ENCODE peak calls at places on chromosomes 2 and 18, in ten cellular contexts. Q is GM23248, L is tibial artery, T is stomach, Y is body of pancreas, C is PC-3, E is A549, N is hepatocyte, X is spleen, H is ovary. W is an unnamed sample. For H3K4me1, the result is how much of the 10 kb centered on the place peaks cover.

GRCh38 chr2:30336978-30337841 is 105.9 kb downstream of the LBH start:
- DNase-seq in C (no peak), H (no peak), Y (no peak), N (no peak), T (no peak), L (no peak), Q (no peak), E (no peak), X (peak), W (no peak)

GRCh38 chr18:48942554-48943261 is 8.1 kb downstream of the SMAD7 start:
- DNase-seq in L (no peak), Q (peak), E (peak), T (peak), C (peak), Y (peak), N (peak), X (no peak), H (no peak), W (no peak)

GRCh38 chr2:138615257-138615656 is 113.7 kb downstream of the SPOPL start:
- DNase-seq in H (no peak), N (no peak), Y (no peak), X (no peak), E (peak), T (no peak), C (peak), L (no peak), Q (peak), W (no peak)

GRCh38 chr2:105469781-105470180 is 70.9 kb upstream of the FHL2 start:
- DNase-seq in Q (no peak), T (no peak), N (no peak), E (no peak), X (no peak), H (no peak), Y (no peak), L (no peak), C (no peak), W (no peak)

GRCh38 chr2:147082850-147083522 is 761.8 kb upstream of the ACVR2A start:
- DNase-seq in X (no peak), C (peak), Q (peak), Y (peak), L (no peak), T (peak), N (peak), E (peak), H (no peak), W (peak)

GRCh38 chr18:73007195-73007934 is 139.6 kb upstream of the NETO1 start:
- DNase-seq in C (peak), Y (no peak), Q (no peak), H (no peak), T (no peak), E (no peak), X (no peak), N (no peak), L (no peak), W (no peak)

GRCh38 chr18:3823073-3823472 is 373.1 kb downstream of the TGIF1 start:
- DNase-seq in E (no peak), H (no peak), L (no peak), T (no peak), Y (no peak), C (no peak), X (no peak), Q (no peak), N (no peak), W (no peak)

GRCh38 chr2:227781841-227782240 is 31.8 kb upstream of the CCL20 start:
- DNase-seq in T (no peak), N (no peak), L (no peak), X (no peak), H (no peak), C (no peak), Y (no peak), E (no peak), Q (no peak), W (no peak)

GRCh38 chr2:109433486-109433885 is 180.3 kb downstream of the SEPTIN10 start:
- DNase-seq in C (no peak), L (peak), H (no peak), E (no peak), Q (no peak), X (peak), T (no peak), N (no peak), Y (no peak), W (no peak)

GRCh38 chr18:74282359-74283254 is 9.2 kb downstream of the CYB5A start:
- DNase-seq in T (no peak), N (no peak), X (no peak), L (no peak), E (no peak), H (no peak), Y (peak), C (peak), Q (no peak), W (no peak)
- H3K4me1 ChIP-seq in T (half or more), N (half or more), X (half or more), L (under half), E (half or more), H (under half), Y (half or more), C (half or more), Q (under half), W (half or more)

GRCh38 chr2:22958281-22958680 is 426.7 kb upstream of the KLHL29 start:
- DNase-seq in L (no peak), Q (no peak), T (no peak), Y (no peak), X (no peak), C (no peak), H (no peak), N (no peak), E (no peak), W (no peak)

GRCh38 chr2:22952671-22953070 is 432.3 kb upstream of the KLHL29 start:
- DNase-seq in Q (no peak), T (no peak), E (no peak), X (no peak), H (no peak), N (no peak), Y (no peak), L (no peak), C (no peak), W (no peak)

DNA sequence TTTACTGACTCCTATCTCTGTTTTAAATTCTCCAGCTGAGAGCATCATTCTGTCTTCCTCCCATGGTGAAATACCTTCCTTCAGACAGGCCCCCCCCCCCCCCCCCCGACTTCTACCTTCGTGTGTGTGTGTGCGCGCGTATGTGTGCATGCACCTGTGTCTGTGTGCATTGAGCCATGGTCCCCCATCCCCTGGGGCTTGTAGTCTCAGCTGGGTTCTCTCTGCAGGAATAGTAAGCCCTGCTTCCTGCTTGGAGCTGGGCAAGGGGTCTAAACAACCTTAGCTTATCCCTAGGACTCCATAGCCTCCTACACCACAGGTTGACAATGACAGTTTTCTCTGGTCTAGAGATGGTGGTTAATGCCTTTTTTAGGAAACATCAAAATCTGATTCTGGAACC is 427.5 kb upstream of the KLHL29 start:
- DNase-seq in N (no peak), E (no peak), C (no peak), H (no peak), X (no peak), T (no peak), L (no peak), Q (no peak), Y (no peak), W (no peak)
- H3K4me1 ChIP-seq in N (under half), E (under half), C (under half), H (under half), X (under half), T (under half), L (under half), Q (under half), Y (under half), W (under half)

GRCh38 chr2:159712929-159713575 is 746 bp downstream of the MARCHF7 start:
- DNase-seq in C (peak), E (peak), Q (peak), T (no peak), Y (no peak), H (no peak), L (no peak), X (no peak), N (no peak), W (no peak)
- H3K4me1 ChIP-seq in C (under half), E (under half), Q (under half), T (under half), Y (half or more), H (under half), L (under half), X (half or more), N (under half), W (under half)

GRCh38 chr2:9235388-9236344 is 29.1 kb downstream of the ASAP2 start:
- DNase-seq in E (no peak), Y (no peak), C (no peak), Q (peak), X (no peak), H (no peak), L (no peak), T (no peak), N (peak), W (no peak)

GRCh38 chr2:9232886-9233285 is 26.3 kb downstream of the ASAP2 start:
- DNase-seq in Y (no peak), E (no peak), H (no peak), T (no peak), N (no peak), L (no peak), C (no peak), Q (no peak), X (no peak), W (no peak)

GRCh38 chr2:9236867-9237266 is 30.3 kb downstream of the ASAP2 start:
- DNase-seq in Y (no peak), L (no peak), X (no peak), T (no peak), Q (no peak), E (no peak), C (no peak), N (no peak), H (peak), W (no peak)

GRCh38 chr2:9232166-9232479 is 25.5 kb downstream of the ASAP2 start:
- DNase-seq in T (no peak), C (no peak), X (no peak), Q (no peak), Y (no peak), H (no peak), N (no peak), E (no peak), L (no peak), W (no peak)

DNA sequence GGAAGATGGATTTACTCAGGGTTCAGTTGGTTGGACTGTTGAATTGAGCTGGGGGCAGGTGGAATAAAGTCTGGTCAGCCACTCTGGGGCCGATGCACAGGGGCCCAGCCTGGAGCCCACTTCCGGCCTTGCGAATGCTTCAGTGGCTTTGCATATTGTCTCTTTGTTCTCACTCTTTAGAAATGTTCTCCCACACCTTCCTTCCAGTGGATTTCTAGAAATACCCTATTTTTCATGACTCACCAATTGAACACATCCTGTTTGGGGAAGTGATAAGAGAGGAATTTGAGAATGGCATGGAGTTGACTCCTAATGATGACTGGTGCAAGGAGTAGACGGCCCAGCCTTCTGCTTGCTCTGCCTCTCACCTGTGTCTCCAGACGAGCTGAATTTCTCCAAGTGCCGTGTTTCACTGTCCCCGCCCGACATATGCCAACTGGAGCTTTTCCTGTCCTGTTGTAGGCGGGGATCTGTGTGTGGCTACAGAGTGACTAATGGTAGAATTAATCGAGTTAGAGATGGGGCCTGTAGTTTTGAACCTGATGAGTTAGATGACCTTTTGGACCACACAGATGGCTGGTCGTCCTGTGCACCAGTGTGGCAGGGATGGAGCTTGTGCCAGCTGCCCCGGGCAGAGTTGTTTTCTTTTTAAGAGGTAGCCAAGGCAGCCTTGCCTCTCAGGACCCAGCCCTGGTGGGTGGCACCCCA is 28.2 kb downstream of the ASAP2 start:
- DNase-seq in L (no peak), H (no peak), X (no peak), N (peak), E (peak), Y (peak), Q (peak), T (peak), C (peak), W (no peak)
- H3K4me1 ChIP-seq in L (half or more), H (half or more), X (under half), N (under half), E (half or more), Y (under half), Q (half or more), T (half or more), C (half or more), W (half or more)

GRCh38 chr2:44819061-44819460 is 122.4 kb upstream of the SIX3 start:
- DNase-seq in Y (no peak), Q (no peak), N (no peak), T (no peak), C (no peak), H (no peak), L (no peak), E (no peak), X (no peak), W (no peak)

GRCh38 chr2:44822174-44822573 is 119.3 kb upstream of the SIX3 start:
- DNase-seq in H (no peak), T (no peak), E (no peak), X (no peak), Y (no peak), L (no peak), C (no peak), Q (no peak), N (no peak), W (no peak)

GRCh38 chr2:44825702-44826101 is 115.8 kb upstream of the SIX3 start:
- DNase-seq in Y (no peak), E (no peak), N (peak), Q (no peak), H (no peak), T (no peak), X (no peak), C (no peak), L (no peak), W (no peak)

GRCh38 chr2:44817673-44818335 is 123.7 kb upstream of the SIX3 start:
- DNase-seq in L (no peak), X (no peak), H (no peak), Q (no peak), Y (no peak), E (no peak), C (no peak), N (no peak), T (no peak), W (no peak)

GRCh38 chr2:44821500-44821899 is 120.0 kb upstream of the SIX3 start:
- DNase-seq in Q (no peak), X (no peak), T (no peak), C (no peak), Y (no peak), E (no peak), L (no peak), N (no peak), H (no peak), W (no peak)
- H3K4me1 ChIP-seq in Q (under half), X (under half), T (under half), C (under half), Y (under half), E (under half), L (under half), N (under half), H (under half), W (under half)

DNA sequence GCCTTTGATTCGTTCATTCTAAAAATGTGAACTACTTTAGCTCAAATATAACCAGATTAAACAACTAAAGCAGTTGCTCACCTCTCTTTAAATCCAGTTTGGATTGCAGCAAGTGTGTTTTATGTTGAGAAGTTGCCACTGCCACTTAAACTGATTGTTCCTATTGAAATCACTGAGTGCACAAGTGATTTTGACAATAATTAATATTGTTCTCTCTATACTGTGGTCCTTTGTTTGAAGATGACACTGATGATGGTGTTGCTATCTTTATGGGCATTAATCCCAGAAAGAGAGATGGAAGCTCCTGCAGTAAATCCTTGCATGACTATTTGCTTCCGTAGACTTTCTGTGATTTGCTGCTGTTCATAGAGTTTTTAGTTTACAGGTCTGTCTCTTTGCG is 251.4 kb upstream of the ZEB2 start:
- DNase-seq in E (no peak), Q (no peak), N (no peak), C (no peak), T (no peak), X (no peak), H (no peak), Y (no peak), L (no peak), W (no peak)
- H3K4me1 ChIP-seq in E (under half), Q (under half), N (under half), C (under half), T (under half), X (under half), H (under half), Y (under half), L (under half), W (under half)